ENCODE peak calls at places on chromosomes 5 and 9, in six cellular contexts. V is C1 segment of cervical spinal cord; L is H54; M is upper lobe of right lung; K is LoVo; B is stimulated activated CD4-positive, alpha-beta T cell treated with anti-CD3 and anti-CD28 coated beads, Interleukin-4, amount 100 ng/mL, for 24 hours. T is an unnamed sample.

GRCh38 chr5:181052928-181053759 is 13.1 kb downstream of the BTNL9 start:
- DNase-seq in V (no peak), L (no peak), M (peak), K (peak), B (no peak), T (peak)

GRCh38 chr5:73238873-73239272 is 65.9 kb downstream of the TMEM174 start:
- DNase-seq in V (no peak), L (no peak), M (no peak), K (no peak), B (no peak), T (no peak)

GRCh38 chr5:92795633-92796032 is 785.4 kb downstream of the NR2F1-AS1 start:
- DNase-seq in V (no peak), L (no peak), M (no peak), K (no peak), B (no peak), T (peak)

GRCh38 chr5:82359286-82359685 is 81.1 kb upstream of the RPS23 start:
- DNase-seq in V (no peak), L (no peak), M (no peak), K (no peak), B (no peak), T (no peak)

GRCh38 chr5:9343146-9343850 is 202.6 kb downstream of the SEMA5A start:
- DNase-seq in V (no peak), L (no peak), M (no peak), K (no peak), B (no peak), T (no peak)

GRCh38 chr5:37637165-37637845 is 202.5 kb downstream of the GDNF start:
- DNase-seq in V (no peak), L (no peak), M (no peak), K (no peak), B (no peak), T (no peak)

GRCh38 chr9:91312717-91313325 is 48.9 kb downstream of the AUH start:
- DNase-seq in V (no peak), L (no peak), M (no peak), K (peak), B (no peak), T (peak)

GRCh38 chr9:8555767-8556500 is 756.4 kb upstream of the DMAC1 start:
- DNase-seq in V (no peak), L (no peak), M (no peak), K (no peak), B (no peak), T (no peak)

GRCh38 chr9:112119225-112120045 is 55.7 kb downstream of the SUSD1 start:
- DNase-seq in V (no peak), L (no peak), M (no peak), K (peak), B (no peak), T (peak)

GRCh38 chr5:75465480-75465879 is 45.9 kb downstream of the CERT1 start:
- DNase-seq in V (no peak), L (no peak), M (no peak), K (no peak), B (no peak), T (no peak)

GRCh38 chr9:90285946-90286345 is 356.7 kb downstream of the DIRAS2 start:
- DNase-seq in V (no peak), L (no peak), M (no peak), K (no peak), B (no peak), T (no peak)

GRCh38 chr5:160064441-160064840 is 54.8 kb downstream of the PWWP2A start:
- DNase-seq in V (no peak), L (no peak), M (no peak), K (peak), B (no peak), T (peak)

GRCh38 chr5:139272471-139273321 is 20.8 kb upstream of the MATR3 start:
- DNase-seq in V (no peak), L (peak), M (no peak), K (peak), B (no peak), T (peak)

GRCh38 chr5:6822556-6823343 is 109.5 kb downstream of the TENT4A start:
- DNase-seq in V (no peak), L (no peak), M (no peak), K (no peak), B (no peak), T (peak)

GRCh38 chr5:110705349-110705748 is 21.1 kb downstream of the TMEM232 start:
- DNase-seq in V (no peak), L (no peak), M (no peak), K (no peak), B (no peak), T (no peak)

GRCh38 chr9:72509635-72510034 is 11.8 kb upstream of the TMC1 start:
- DNase-seq in V (no peak), L (no peak), M (no peak), K (no peak), B (no peak), T (no peak)

GRCh38 chr9:33165263-33166151 is 1.6 kb downstream of the B4GALT1 start:
- DNase-seq in V (no peak), L (no peak), M (no peak), K (peak), B (peak), T (no peak)

GRCh38 chr5:169094586-169095409 is 206.1 kb downstream of the SLIT3 start:
- DNase-seq in V (no peak), L (peak), M (no peak), K (no peak), B (no peak), T (no peak)

GRCh38 chr9:131862261-131862660 is 122.4 kb upstream of the RAPGEF1 start:
- DNase-seq in V (no peak), L (no peak), M (no peak), K (no peak), B (no peak), T (no peak)

GRCh38 chr5:94793113-94793815 is 174.8 kb downstream of the SLF1 start:
- DNase-seq in V (no peak), L (peak), M (no peak), K (no peak), B (peak), T (no peak)

GRCh38 chr5:39102684-39103155 is 28.5 kb upstream of the RICTOR start:
- DNase-seq in V (no peak), L (no peak), M (no peak), K (no peak), B (no peak), T (no peak)

T was measured in Calu3.